ENCODE peak calls at places on chromosomes 4 and X, in nine cellular contexts. I, E, J, L, M, S, A, U and K are unnamed samples. For H3K4me1, the result is how much of the 10 kb centered on the place peaks cover.

GRCh38 chr4:181611033-181611711 is 632.0 kb upstream of the TENM3 start:
- DNase-seq in I (no peak), E (no peak), J (no peak), L (no peak), M (no peak), S (peak), A (no peak), U (no peak), K (no peak)

GRCh38 chrX:37926700-37927099 is 79.3 kb upstream of the DYNLT3 start:
- DNase-seq in I (no peak), E (peak), J (no peak), L (peak), M (no peak), S (peak), A (no peak), U (peak), K (peak)

GRCh38 chr4:8504279-8505007 is 63.9 kb downstream of the TRMT44 start:
- DNase-seq in I (no peak), E (no peak), J (peak), L (no peak), M (no peak), S (no peak), A (no peak), U (no peak), K (no peak)

GRCh38 chr4:92969650-92970370 is 666.0 kb downstream of the GRID2 start:
- DNase-seq in I (no peak), E (no peak), J (no peak), L (no peak), M (no peak), S (peak), A (no peak), U (peak), K (peak)

GRCh38 chr4:15385515-15385914 is 42.3 kb upstream of the C1QTNF7 start:
- DNase-seq in I (no peak), E (no peak), J (no peak), L (no peak), M (no peak), S (no peak), A (no peak), U (no peak), K (no peak)

GRCh38 chrX:12007881-12008280 is 130.4 kb upstream of the FRMPD4 start:
- DNase-seq in I (no peak), E (no peak), J (no peak), L (no peak), M (no peak), S (peak), A (no peak), U (peak), K (peak)

GRCh38 chrX:3548743-3549441 is 164.6 kb downstream of the PRKX start:
- DNase-seq in I (no peak), E (peak), J (no peak), L (peak), M (no peak), S (peak), A (no peak), U (peak), K (peak)

GRCh38 chr4:7862561-7863200 is 77.0 kb downstream of the AFAP1 start:
- DNase-seq in I (no peak), E (peak), J (no peak), L (peak), M (no peak), S (no peak), A (peak), U (no peak), K (no peak)

GRCh38 chrX:53631156-53631555 is 55.4 kb downstream of the HUWE1 start:
- DNase-seq in I (no peak), E (no peak), J (no peak), L (no peak), M (no peak), S (peak), A (no peak), U (no peak), K (no peak)

GRCh38 chr4:24598025-24598424 is 13.7 kb upstream of the DHX15 start:
- DNase-seq in I (peak), E (no peak), J (peak), L (no peak), M (peak), S (no peak), A (no peak), U (no peak), K (no peak)

GRCh38 chr4:24595662-24596061 is 11.3 kb upstream of the DHX15 start:
- DNase-seq in I (no peak), E (no peak), J (no peak), L (no peak), M (no peak), S (no peak), A (no peak), U (no peak), K (no peak)

GRCh38 chr4:24589448-24589847 is 5.1 kb upstream of the DHX15 start:
- DNase-seq in I (no peak), E (no peak), J (no peak), L (no peak), M (no peak), S (no peak), A (no peak), U (no peak), K (no peak)

GRCh38 chr4:24599275-24599674 is 14.9 kb upstream of the DHX15 start:
- DNase-seq in I (no peak), E (no peak), J (no peak), L (no peak), M (peak), S (no peak), A (no peak), U (no peak), K (no peak)

GRCh38 chr4:24594887-24595286 is 10.5 kb upstream of the DHX15 start:
- DNase-seq in I (no peak), E (no peak), J (no peak), L (no peak), M (no peak), S (peak), A (no peak), U (no peak), K (peak)
- H3K4me1 ChIP-seq in I (under half), E (under half), J (under half), L (under half), M (under half), S (under half), A (under half), U (under half), K (under half)

DNA sequence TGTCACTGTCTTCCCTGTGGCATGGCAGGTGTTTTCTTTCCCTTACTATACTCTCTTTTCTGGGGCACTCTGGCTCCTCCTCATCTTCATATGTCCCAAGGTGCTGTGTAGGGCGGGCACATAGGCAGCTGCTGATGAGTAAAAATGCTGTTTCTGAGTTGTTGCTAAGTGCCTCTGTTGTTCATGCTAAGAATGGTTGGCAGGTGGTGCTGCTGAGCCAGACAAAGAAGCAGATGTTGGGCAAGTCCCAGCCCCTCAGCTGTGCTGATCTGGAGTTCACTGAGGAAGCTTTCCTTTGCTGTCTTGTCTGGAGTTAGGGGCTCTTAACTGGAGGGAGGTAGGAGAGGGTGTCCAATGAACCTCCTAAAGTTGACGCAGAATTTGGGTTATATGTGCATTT is 40.6 kb downstream of the HADH start:
- DNase-seq in I (no peak), E (peak), J (no peak), L (peak), M (no peak), S (peak), A (no peak), U (peak), K (peak)
- H3K4me1 ChIP-seq in I (under half), E (under half), J (under half), L (under half), M (under half), S (under half), A (under half), U (under half), K (under half)

GRCh38 chr4:146175541-146176453 is at the start of gene LSM6:
- DNase-seq in I (peak), E (peak), J (peak), L (peak), M (peak), S (peak), A (peak), U (peak), K (peak)
- H3K4me1 ChIP-seq in I (under half), E (under half), J (under half), L (under half), M (under half), S (under half), A (under half), U (under half), K (under half)

GRCh38 chr4:154152546-154152945 is 339.1 kb downstream of the DCHS2 start:
- DNase-seq in I (no peak), E (no peak), J (no peak), L (no peak), M (no peak), S (no peak), A (no peak), U (no peak), K (no peak)
- H3K4me1 ChIP-seq in I (under half), E (under half), J (under half), L (under half), M (under half), S (under half), A (under half), U (under half), K (under half)

GRCh38 chrX:80810365-80810978 is 795 bp upstream of the BRWD3 start:
- DNase-seq in I (no peak), E (no peak), J (no peak), L (no peak), M (no peak), S (no peak), A (no peak), U (no peak), K (peak)
- H3K4me1 ChIP-seq in I (under half), E (under half), J (under half), L (under half), M (under half), S (under half), A (under half), U (under half), K (under half)

GRCh38 chr4:169220854-169221311 is 49.9 kb downstream of the SH3RF1 start:
- DNase-seq in I (no peak), E (peak), J (no peak), L (no peak), M (no peak), S (no peak), A (no peak), U (no peak), K (no peak)
- H3K4me1 ChIP-seq in I (under half), E (under half), J (half or more), L (under half), M (under half), S (under half), A (under half), U (under half), K (under half)